ENCODE peak calls at places on chromosome 5, in six cellular contexts. N is H1, Z is pancreas, Q is cardiac muscle cell, W is GM23338, F is fibroblast of lung. O is an unnamed sample.

GRCh38 chr5:177105546-177106476 is 19.1 kb downstream of the FGFR4 start:
- DNase-seq in N (no peak), Z (no peak), Q (no peak), W (no peak), F (no peak), O (no peak)

GRCh38 chr5:7261049-7261448 is 134.9 kb upstream of the ADCY2 start:
- DNase-seq in N (peak; percentile 93), Z (peak; percentile 18), Q (peak; percentile 73), W (peak; percentile 99), F (peak; percentile 9), O (no peak)

GRCh38 chr5:126492939-126493338 is 69.7 kb downstream of the GRAMD2B start:
- DNase-seq in N (no peak), Z (no peak), Q (no peak), W (peak; percentile 47), F (peak; percentile 50), O (no peak)

GRCh38 chr5:163565931-163566608 is 60.7 kb downstream of the MAT2B start:
- DNase-seq in N (no peak), Z (peak; percentile 37), Q (peak; percentile 34), W (peak; percentile 82), F (peak; percentile 43), O (peak; percentile 1)

GRCh38 chr5:143536364-143536763 is 132.9 kb upstream of the NR3C1 start:
- DNase-seq in N (no peak), Z (peak; percentile 8), Q (no peak), W (no peak), F (peak; percentile 96), O (peak; percentile 98)

GRCh38 chr5:99105216-99105615 is 176.4 kb upstream of the CHD1 start:
- DNase-seq in N (no peak), Z (no peak), Q (peak; percentile 19), W (no peak), F (peak; percentile 43), O (no peak)

GRCh38 chr5:88545348-88545747 is 276.7 kb upstream of the TMEM161B start:
- DNase-seq in N (no peak), Z (no peak), Q (no peak), W (no peak), F (no peak), O (no peak)

GRCh38 chr5:154866841-154867240 is 8.4 kb downstream of the CNOT8 start:
- DNase-seq in N (no peak), Z (no peak), Q (no peak), W (no peak), F (peak; percentile 17), O (no peak)

GRCh38 chr5:39717186-39717897 is 292.6 kb upstream of the DAB2 start:
- DNase-seq in N (no peak), Z (no peak), Q (no peak), W (no peak), F (peak; percentile 71), O (no peak)

GRCh38 chr5:177472460-177473441 is 683 bp downstream of the DBN1 start:
- DNase-seq in N (no peak), Z (no peak), Q (peak; percentile 78), W (peak; percentile 62), F (no peak), O (no peak)

GRCh38 chr5:54760182-54760935 is 225.0 kb downstream of the ESM1 start:
- DNase-seq in N (no peak), Z (no peak), Q (no peak), W (no peak), F (peak; percentile 51), O (peak; percentile 58)

GRCh38 chr5:150376799-150377771 is 19.6 kb downstream of the TCOF1 start:
- DNase-seq in N (no peak), Z (no peak), Q (peak; percentile 20), W (no peak), F (peak; percentile 37), O (peak; percentile 20)

DNA sequence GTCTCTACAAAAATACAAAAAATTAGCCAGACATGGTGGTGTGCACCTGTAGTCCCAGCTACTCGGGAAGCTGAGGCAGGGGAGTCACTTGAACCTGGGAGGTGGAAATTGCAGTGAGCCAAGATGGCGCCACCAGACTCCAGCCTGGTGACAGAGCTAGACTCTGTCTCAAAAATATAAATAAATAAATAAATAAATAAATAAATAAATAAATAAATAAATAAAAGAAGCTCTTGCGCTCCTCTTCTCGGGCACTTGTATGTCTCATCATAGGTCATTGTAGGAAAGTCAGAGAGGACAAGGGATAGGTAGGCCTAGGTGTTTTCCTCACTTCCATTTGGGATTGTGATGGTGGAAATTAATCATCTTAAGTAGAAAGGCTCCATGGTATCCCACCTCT is 252.8 kb downstream of the PIK3R1 start:
- DNase-seq in N (no peak), Z (no peak), Q (no peak), W (no peak), F (no peak), O (no peak)
- H3K27ac ChIP-seq in N (no peak overlapping the region), Z (no peak overlapping the region), Q (no peak overlapping the region), W (no peak overlapping the region), F (no peak overlapping the region), O (no peak overlapping the region)

GRCh38 chr5:132815454-132815853 is 2.4 kb downstream of the SOWAHA start:
- DNase-seq in N (no peak), Z (no peak), Q (no peak), W (no peak), F (peak; percentile 66), O (no peak)

GRCh38 chr5:132814441-132815294 is 1.6 kb downstream of the SOWAHA start:
- DNase-seq in N (no peak), Z (no peak), Q (no peak), W (peak; percentile 66), F (no peak), O (no peak)

GRCh38 chr5:132812123-132812948 is 766 bp upstream of the SOWAHA start:
- DNase-seq in N (no peak), Z (no peak), Q (no peak), W (no peak), F (no peak), O (no peak)

GRCh38 chr5:132812949-132813598 is at the start of gene SOWAHA:
- DNase-seq in N (no peak), Z (peak; percentile 46), Q (peak; percentile 37), W (peak; percentile 74), F (peak; percentile 25), O (no peak)

GRCh38 chr5:132813599-132814440 is 718 bp downstream of the SOWAHA start:
- DNase-seq in N (no peak), Z (no peak), Q (peak; percentile 58), W (peak; percentile 75), F (no peak), O (no peak)
- TF ChIP-seq CTCF in N (no peak), Z (no peak), Q (no peak), W (no peak), F (no peak), O (no peak)

GRCh38 chr5:124742521-124742920 is 3.9 kb downstream of the ZNF608 start:
- DNase-seq in N (no peak), Z (no peak), Q (no peak), W (no peak), F (no peak), O (no peak)

GRCh38 chr5:124742983-124743533 is 3.4 kb downstream of the ZNF608 start:
- DNase-seq in N (no peak), Z (peak; percentile 42), Q (no peak), W (no peak), F (peak; percentile 82), O (peak; percentile 88)

GRCh38 chr5:124743534-124744169 is 2.8 kb downstream of the ZNF608 start:
- DNase-seq in N (no peak), Z (no peak), Q (peak; percentile 61), W (no peak), F (no peak), O (no peak)

GRCh38 chr5:124740991-124741583 is 5.4 kb downstream of the ZNF608 start:
- DNase-seq in N (no peak), Z (no peak), Q (no peak), W (no peak), F (peak; percentile 82), O (no peak)

DNA sequence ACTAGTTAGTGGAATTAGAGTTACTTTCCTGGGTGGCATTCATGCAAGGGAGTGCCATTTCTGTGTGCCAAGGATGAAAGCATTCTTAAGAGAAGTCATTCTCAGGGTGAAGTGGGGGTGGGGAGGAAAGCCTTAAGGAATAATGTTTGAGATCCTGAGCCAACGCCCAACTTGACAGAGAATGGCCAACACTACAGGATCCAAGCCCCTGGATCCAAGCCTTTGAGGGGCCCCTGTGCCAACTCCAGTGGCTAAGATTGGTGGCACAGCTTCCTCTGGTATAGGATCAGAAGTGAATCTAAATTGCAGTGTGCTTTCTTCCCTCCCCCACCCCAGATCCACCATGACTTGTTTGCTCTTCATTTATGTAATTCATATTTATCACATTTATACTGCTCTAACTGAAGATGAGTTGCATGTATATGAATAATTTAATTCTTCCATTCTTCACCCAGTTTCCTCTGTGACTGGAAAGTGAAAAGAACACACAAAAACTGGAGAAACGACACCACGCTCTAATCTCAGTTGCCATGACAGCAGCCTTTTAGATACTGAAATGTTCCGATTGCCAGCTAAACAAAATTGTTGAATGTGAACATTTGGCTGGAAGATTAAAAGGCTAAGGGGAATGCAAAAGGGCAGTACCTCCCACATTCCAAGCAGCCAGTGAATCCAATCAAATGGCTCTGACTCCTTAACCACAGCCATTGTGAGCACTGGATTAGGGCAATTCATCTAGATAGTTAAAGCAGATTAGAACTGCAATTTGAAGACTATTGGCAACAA is 4.5 kb downstream of the ZNF608 start:
- DNase-seq in N (no peak), Z (peak; percentile 37), Q (peak; percentile 60), W (peak; percentile 54), F (peak; percentile 92), O (peak; percentile 94)
- H3K27ac ChIP-seq in N (no peak overlapping the region), Z (no peak overlapping the region), Q (peak overlapping the region; percentile 98), W (no peak overlapping the region), F (peak overlapping the region; percentile 65), O (peak overlapping the region; percentile 46)

GRCh38 chr5:141180313-141180712 is 1.9 kb upstream of the PCDHB16 start:
- DNase-seq in N (no peak), Z (no peak), Q (no peak), W (no peak), F (no peak), O (no peak)

GRCh38 chr5:141186897-141187512 is at the start of gene PCDHB9:
- DNase-seq in N (no peak), Z (no peak), Q (peak; percentile 29), W (peak; percentile 86), F (peak; percentile 6), O (no peak)

DNA sequence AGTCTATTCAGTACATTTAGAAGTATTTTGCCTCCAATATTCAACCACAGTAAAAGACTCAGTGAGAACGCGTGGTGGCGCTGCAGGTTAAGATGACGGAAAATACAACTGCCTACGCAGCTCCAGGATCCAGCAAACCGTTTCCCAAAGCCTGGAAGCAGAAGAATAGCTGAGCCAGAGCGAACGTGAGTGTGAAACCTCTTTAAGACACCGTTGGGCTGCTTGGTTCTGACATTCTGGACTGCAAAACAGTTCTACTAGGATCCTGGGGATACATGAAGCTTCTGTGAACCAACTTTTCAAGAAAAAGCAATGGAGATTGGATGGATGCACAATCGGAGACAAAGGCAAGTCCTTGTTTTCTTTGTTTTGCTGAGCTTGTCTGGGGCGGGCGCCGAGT is at the start of gene PCDHB16:
- DNase-seq in N (no peak), Z (peak; percentile 30), Q (peak; percentile 30), W (peak; percentile 89), F (peak; percentile 5), O (no peak)
- TF ChIP-seq CTCF in N (peak; percentile 82), Z (no peak), Q (no peak), W (peak; percentile 85), F (no peak), O (no peak)